ENCODE peak calls at places on chromosomes 7 and 10, in four cellular contexts. Q is adipocyte, A is anterior cingulate cortex, I is skeletal muscle cell. G is an unnamed sample.

GRCh38 chr10:33939892-33940291 is 605.4 kb upstream of the NRP1 start:
- DNase-seq in I (no peak), A (no peak), Q (no peak), G (no peak)

GRCh38 chr10:131757285-131758058 is 143.3 kb upstream of the PPP2R2D start:
- DNase-seq in Q (no peak), I (no peak), A (no peak), G (no peak)

GRCh38 chr7:132049462-132050304 is 493.3 kb upstream of the PODXL start:
- DNase-seq in Q (peak), I (no peak), A (no peak), G (peak)

GRCh38 chr10:96276831-96277230 is 5.5 kb upstream of the BLNK start:
- DNase-seq in A (no peak), I (no peak), Q (no peak), G (no peak)

GRCh38 chr10:101939273-101939635 is 95.7 kb upstream of the KCNIP2 start:
- DNase-seq in Q (peak), I (peak), A (no peak), G (peak)

GRCh38 chr7:19161671-19162070 is 16.4 kb upstream of the FERD3L start:
- DNase-seq in Q (peak), A (no peak), I (no peak), G (peak)

GRCh38 chr7:149291036-149291835 is 29.2 kb downstream of the ZNF783 start:
- DNase-seq in I (no peak), A (no peak), Q (no peak), G (no peak)

GRCh38 chr10:133311570-133311969 is 2.9 kb downstream of the ZNF511 start:
- DNase-seq in Q (no peak), I (no peak), A (no peak), G (no peak)

GRCh38 chr7:17474724-17475344 is 176.4 kb downstream of the AHR start:
- DNase-seq in Q (no peak), A (no peak), I (no peak), G (no peak)

GRCh38 chr7:49852619-49853462 is 79.4 kb downstream of the VWC2 start:
- DNase-seq in A (peak), I (no peak), Q (peak), G (peak)

GRCh38 chr7:1343551-1343950 is 110.9 kb downstream of the UNCX start:
- DNase-seq in A (no peak), Q (no peak), I (no peak), G (no peak)

GRCh38 chr10:125232841-125233240 is 72.5 kb upstream of the CTBP2 start:
- DNase-seq in I (no peak), Q (peak), A (no peak), G (no peak)

GRCh38 chr7:2012044-2012900 is 220.5 kb downstream of the MAD1L1 start:
- DNase-seq in Q (no peak), A (no peak), I (no peak), G (no peak)

GRCh38 chr7:96663457-96663856 is 46.2 kb downstream of the SEM1 start:
- DNase-seq in Q (no peak), A (no peak), I (no peak), G (no peak)

GRCh38 chr10:13608246-13608853 is 21.6 kb downstream of the PRPF18 start:
- DNase-seq in A (no peak), Q (no peak), I (peak), G (no peak)

GRCh38 chr7:142881586-142882337 is 3.8 kb downstream of the TRPV6 start:
- DNase-seq in Q (no peak), I (no peak), A (no peak), G (no peak)

GRCh38 chr10:48550071-48550691 is 54.7 kb downstream of the ARHGAP22 start:
- DNase-seq in Q (no peak), I (no peak), A (no peak), G (peak)